ENCODE peak calls at places on chromosomes 1 and 21, in four cellular contexts. V is left ventricle myocardium inferior, X is lower lobe of right lung, Y is cardiac muscle cell. A is an unnamed sample.

GRCh38 chr1:44571712-44572571 is 102.3 kb downstream of the TMEM53 start:
- DNase-seq in X (no peak), V (no peak), Y (peak; percentile 7), A (no peak)

GRCh38 chr1:220300442-220301121 is 28.3 kb upstream of the RAB3GAP2 start:
- DNase-seq in Y (peak; percentile 97), X (peak; percentile 61), V (peak; percentile 67), A (peak; percentile 94)

GRCh38 chr1:222933273-222933672 is 118.4 kb downstream of the DISP1 start:
- DNase-seq in Y (no peak), V (no peak), X (no peak), A (no peak)

GRCh38 chr1:93567255-93567918 is 114.2 kb downstream of the BCAR3 start:
- DNase-seq in X (no peak), Y (peak; percentile 97), V (peak; percentile 24), A (peak; percentile 83)

GRCh38 chr1:29687601-29688244 is 451.4 kb downstream of the PTPRU start:
- DNase-seq in Y (peak; percentile 27), X (no peak), V (no peak), A (no peak)

GRCh38 chr1:26887125-26887524 is 3.0 kb downstream of the GPN2 start:
- DNase-seq in Y (peak; percentile 61), V (no peak), X (no peak), A (no peak)

GRCh38 chr1:182338806-182339370 is 52.7 kb downstream of the GLUL start:
- DNase-seq in Y (no peak), V (no peak), X (no peak), A (no peak)

GRCh38 chr21:42373181-42373907 is 7.0 kb upstream of the TFF1 start:
- DNase-seq in V (no peak), Y (no peak), X (no peak), A (no peak)

GRCh38 chr1:24015226-24016210 is 35.4 kb upstream of the SRSF10 start:
- DNase-seq in Y (peak; percentile 77), V (no peak), X (no peak), A (no peak)

GRCh38 chr1:25581764-25582163 is 34.8 kb upstream of the MAN1C1 start:
- DNase-seq in V (no peak), X (no peak), Y (no peak), A (no peak)

GRCh38 chr21:43578677-43579313 is 80.5 kb downstream of the HSF2BP start:
- DNase-seq in Y (peak; percentile 92), V (no peak), X (no peak), A (no peak)

GRCh38 chr1:218362418-218363076 is 17.4 kb downstream of the TGFB2 start:
- DNase-seq in X (no peak), V (no peak), Y (no peak), A (no peak)

GRCh38 chr1:209988706-209989105 is 50.7 kb downstream of the SYT14 start:
- DNase-seq in V (no peak), X (no peak), Y (no peak), A (no peak)

GRCh38 chr1:24699628-24700027 is 45.6 kb upstream of the CLIC4 start:
- DNase-seq in X (no peak), V (no peak), Y (no peak), A (no peak)

GRCh38 chr1:222644649-222645005 is 26.7 kb downstream of the MIA3 start:
- DNase-seq in Y (peak; percentile 22), X (no peak), V (no peak), A (no peak)

GRCh38 chr1:223216074-223216473 is 73.0 kb upstream of the TLR5 start:
- DNase-seq in Y (no peak), X (no peak), V (no peak), A (no peak)

GRCh38 chr1:1567152-1567830 is 7.4 kb downstream of the SSU72 start:
- DNase-seq in V (no peak), X (no peak), Y (no peak), A (no peak)

GRCh38 chr1:229674042-229674441 is 48.0 kb downstream of the URB2 start:
- DNase-seq in V (no peak), X (no peak), Y (no peak), A (peak; percentile 34)

GRCh38 chr1:154304664-154305337 is 16.1 kb upstream of the AQP10 start:
- DNase-seq in X (no peak), V (no peak), Y (no peak), A (no peak)

GRCh38 chr1:154295408-154296235 is 23.2 kb downstream of the HAX1 start:
- DNase-seq in X (no peak), V (no peak), Y (no peak), A (no peak)

GRCh38 chr1:154306151-154306550 is 14.7 kb upstream of the AQP10 start:
- DNase-seq in X (no peak), V (no peak), Y (peak; percentile 58), A (no peak)

DNA sequence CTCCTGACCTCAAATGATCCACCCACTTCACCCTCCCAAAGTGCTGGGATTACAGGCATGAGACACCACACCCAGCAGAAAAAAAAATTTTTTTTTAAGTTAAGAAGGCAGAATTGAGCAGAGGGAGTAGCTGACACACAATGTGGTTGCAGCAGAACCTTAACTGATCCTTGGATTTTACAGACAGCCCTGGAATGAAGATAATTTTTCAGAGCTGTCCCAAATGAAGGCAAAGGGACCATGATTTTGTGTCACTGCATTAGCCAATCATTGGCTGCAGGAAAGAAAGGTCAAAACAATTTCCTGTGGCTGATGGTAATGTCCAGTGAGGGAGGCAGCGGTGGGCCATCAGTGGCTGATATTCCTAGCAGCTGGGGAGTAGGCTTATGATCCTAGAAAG is 19.3 kb upstream of the AQP10 start:
- DNase-seq in Y (no peak), V (no peak), X (no peak), A (no peak)
- H3K27ac ChIP-seq in Y (no peak overlapping the region), V (no peak overlapping the region), X (no peak overlapping the region), A (no peak overlapping the region)

GRCh38 chr21:39713905-39714304 is 31.1 kb upstream of the IGSF5 start:
- DNase-seq in Y (peak; percentile 20), V (no peak), X (no peak), A (no peak)

GRCh38 chr21:39710866-39711265 is 34.1 kb upstream of the IGSF5 start:
- DNase-seq in X (no peak), V (no peak), Y (no peak), A (no peak)

GRCh38 chr21:39715804-39716397 is 29.1 kb upstream of the IGSF5 start:
- DNase-seq in X (no peak), Y (peak; percentile 47), V (peak; percentile 31), A (no peak)

GRCh38 chr21:39714331-39714730 is 30.7 kb upstream of the IGSF5 start:
- DNase-seq in Y (no peak), V (no peak), X (no peak), A (no peak)

DNA sequence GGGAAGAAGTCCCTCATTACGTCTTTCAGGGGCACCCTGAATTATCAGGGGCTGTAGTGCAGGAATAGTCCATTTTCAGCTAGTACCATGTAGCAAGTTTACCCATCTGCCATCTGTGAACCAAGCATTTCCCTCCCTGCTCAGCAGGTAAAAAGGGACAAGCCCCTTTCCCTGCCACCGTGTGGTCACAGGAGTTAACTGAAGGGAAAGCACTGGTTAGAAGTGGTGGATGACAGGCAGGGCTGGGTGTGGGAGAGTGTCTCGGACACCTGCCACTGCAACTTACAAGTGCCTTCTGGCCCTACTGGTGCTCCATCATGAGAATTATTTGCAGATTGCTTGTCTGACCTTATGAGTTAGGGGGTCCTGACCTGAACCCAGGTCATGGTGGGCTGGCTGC is 32.0 kb upstream of the IGSF5 start:
- DNase-seq in X (no peak), Y (no peak), V (no peak), A (no peak)
- TF ChIP-seq CTCF in X (no peak), Y (no peak), V (no peak), A (no peak)

GRCh38 chr1:234362558-234362957 is 10.7 kb upstream of the COA6 start:
- DNase-seq in V (no peak), X (no peak), Y (no peak), A (no peak)

GRCh38 chr1:234357831-234358230 is 15.4 kb upstream of the COA6 start:
- DNase-seq in V (no peak), Y (no peak), X (no peak), A (no peak)

GRCh38 chr1:234355782-234356510 is 17.3 kb upstream of the COA6 start:
- DNase-seq in Y (no peak), V (no peak), X (no peak), A (no peak)

DNA sequence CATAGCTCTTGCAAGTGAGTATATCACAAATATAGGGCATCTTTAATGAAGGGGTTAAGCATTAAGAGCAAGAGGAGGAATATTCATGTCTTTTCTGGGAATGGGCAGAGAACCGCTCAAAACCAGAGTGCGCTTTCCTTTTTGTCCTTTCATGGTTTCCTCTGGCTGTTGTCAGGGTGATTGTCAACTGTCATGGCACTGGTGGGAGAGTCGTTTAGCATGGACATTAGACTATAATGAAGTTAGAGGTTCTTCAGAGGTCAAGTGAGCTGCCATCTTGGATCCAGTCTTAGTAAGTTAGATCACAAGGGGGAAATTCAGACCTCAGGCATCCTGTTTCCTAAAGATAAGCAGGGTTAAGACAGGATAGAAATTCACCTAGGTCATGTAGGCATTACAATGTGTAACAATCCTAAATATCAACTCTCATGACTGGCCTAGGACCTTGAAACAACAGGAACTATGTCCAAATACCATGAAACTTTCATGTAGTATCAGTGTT is 12.1 kb upstream of the COA6 start:
- DNase-seq in V (no peak), X (no peak), Y (no peak), A (no peak)
- H3K4me3 ChIP-seq in V (no peak overlapping the region), X (no peak overlapping the region), Y (no peak overlapping the region), A (no peak overlapping the region)

GRCh38 chr1:9293512-9294439 is 1.1 kb downstream of the SPSB1 start:
- DNase-seq in Y (peak; percentile 42), X (no peak), V (peak; percentile 37), A (no peak)
- H3K27ac ChIP-seq in Y (no peak overlapping the region), X (peak overlapping the region; percentile 88), V (peak overlapping the region; percentile 91), A (peak overlapping the region; percentile 88)

DNA sequence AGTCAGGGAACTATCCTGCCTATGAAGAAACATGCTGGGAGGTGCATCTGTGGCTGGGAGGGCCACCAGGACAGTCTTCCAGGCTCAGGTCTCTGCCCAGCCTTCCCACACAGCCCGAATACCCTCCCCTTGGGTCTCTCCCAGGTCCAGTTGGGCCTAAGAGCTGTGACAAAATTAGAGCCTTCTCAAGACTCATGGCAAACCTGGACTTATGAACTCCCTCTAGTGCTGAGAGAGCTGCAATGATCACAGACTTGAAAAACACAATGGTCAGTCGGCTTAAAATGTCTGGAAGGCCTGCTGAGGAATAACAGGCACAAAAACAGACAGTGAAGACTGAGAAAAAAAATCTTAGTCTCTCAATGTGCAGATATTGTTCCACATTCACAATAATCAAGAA is 325.1 kb downstream of the BRINP2 start:
- DNase-seq in V (no peak), Y (no peak), X (no peak), A (no peak)
- TF ChIP-seq CTCF in V (no peak), Y (no peak), X (no peak), A (no peak)

DNA sequence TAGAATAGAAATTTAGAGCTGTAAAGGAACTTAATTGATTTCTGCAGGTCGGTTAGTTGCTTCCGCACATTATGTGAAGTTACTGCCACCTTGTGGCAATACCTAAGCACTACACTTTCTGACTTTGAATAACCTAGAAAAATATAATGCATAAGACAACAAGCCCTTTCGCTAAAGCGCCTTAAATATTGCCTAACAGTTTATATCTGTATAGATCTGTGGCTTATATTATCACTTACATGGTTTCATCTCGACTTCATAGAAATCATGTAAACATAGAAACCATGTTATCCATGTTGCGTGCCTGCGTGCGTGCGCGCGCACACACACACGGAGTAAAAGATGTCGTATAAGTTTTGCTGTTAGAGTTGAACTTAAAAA is 10.9 kb upstream of the IFI16 start:
- DNase-seq in V (peak; percentile 40), X (peak; percentile 58), Y (peak; percentile 72), A (peak; percentile 69)
- H3K4me3 ChIP-seq in V (peak overlapping the region; percentile 61), X (peak overlapping the region; percentile 51), Y (peak overlapping the region; percentile 46), A (peak overlapping the region; percentile 40)